ENCODE peak calls at places on chromosomes 1 and 21, in five cellular contexts. One of them, this sample, is unnamed.
A peak's percentile ranks its signal among the peaks of the same experiment; 100 is the strongest.

GRCh38 chr1:54971317-54971791 is 9.1 kb upstream of the TMEM61 start:
- DNase-seq in BE2C: no peak
- DNase-seq in tibial artery: no peak
- DNase-seq in CD4-positive, alpha-beta T cell: no peak
- DNase-seq in fibroblast of lung: no peak
- DNase-seq in this sample: no peak

GRCh38 chr1:33763406-33763805 is 100.5 kb upstream of the HMGB4 start:
- DNase-seq in BE2C: no peak
- DNase-seq in tibial artery: peak; percentile 38
- DNase-seq in CD4-positive, alpha-beta T cell: no peak
- DNase-seq in fibroblast of lung: no peak
- DNase-seq in this sample: no peak

GRCh38 chr1:205396972-205397616 is 24.8 kb downstream of the LEMD1 start:
- DNase-seq in BE2C: peak; percentile 51
- DNase-seq in tibial artery: no peak
- DNase-seq in CD4-positive, alpha-beta T cell: no peak
- DNase-seq in fibroblast of lung: peak; percentile 49
- DNase-seq in this sample: peak; percentile 31

GRCh38 chr1:1874901-1875300 is 16.0 kb downstream of the GNB1 start:
- DNase-seq in BE2C: no peak
- DNase-seq in tibial artery: no peak
- DNase-seq in CD4-positive, alpha-beta T cell: no peak
- DNase-seq in fibroblast of lung: no peak
- DNase-seq in this sample: no peak

GRCh38 chr1:50195205-50195604 is 86.5 kb downstream of the ELAVL4 start:
- DNase-seq in BE2C: no peak
- DNase-seq in tibial artery: no peak
- DNase-seq in CD4-positive, alpha-beta T cell: no peak
- DNase-seq in fibroblast of lung: no peak
- DNase-seq in this sample: no peak

GRCh38 chr1:101945884-101946283 is 50.8 kb downstream of the OLFM3 start:
- DNase-seq in BE2C: no peak
- DNase-seq in tibial artery: no peak
- DNase-seq in CD4-positive, alpha-beta T cell: no peak
- DNase-seq in fibroblast of lung: no peak
- DNase-seq in this sample: no peak

GRCh38 chr1:113388017-113388620 is 2.2 kb upstream of the MAGI3 start:
- DNase-seq in BE2C: no peak
- DNase-seq in tibial artery: no peak
- DNase-seq in CD4-positive, alpha-beta T cell: no peak
- DNase-seq in fibroblast of lung: no peak
- DNase-seq in this sample: no peak

GRCh38 chr1:15578921-15579682 is 5.7 kb downstream of the AGMAT start:
- DNase-seq in BE2C: no peak
- DNase-seq in tibial artery: no peak
- DNase-seq in CD4-positive, alpha-beta T cell: peak; percentile 48
- DNase-seq in fibroblast of lung: no peak
- DNase-seq in this sample: no peak

GRCh38 chr1:15454256-15454655 is 2.3 kb upstream of the CELA2A start:
- DNase-seq in BE2C: no peak
- DNase-seq in tibial artery: no peak
- DNase-seq in CD4-positive, alpha-beta T cell: no peak
- DNase-seq in fibroblast of lung: peak; percentile 83
- DNase-seq in this sample: no peak

GRCh38 chr1:94110021-94110761 is 10.8 kb downstream of the ABCA4 start:
- DNase-seq in BE2C: no peak
- DNase-seq in tibial artery: no peak
- DNase-seq in CD4-positive, alpha-beta T cell: no peak
- DNase-seq in fibroblast of lung: no peak
- DNase-seq in this sample: no peak

GRCh38 chr21:33411949-33412430 is 8.8 kb downstream of the IFNGR2 start:
- DNase-seq in BE2C: no peak
- DNase-seq in tibial artery: no peak
- DNase-seq in CD4-positive, alpha-beta T cell: no peak
- DNase-seq in fibroblast of lung: no peak
- DNase-seq in this sample: no peak

GRCh38 chr1:103561612-103562395 is 9.6 kb upstream of the AMY2B start:
- DNase-seq in BE2C: no peak
- DNase-seq in tibial artery: no peak
- DNase-seq in CD4-positive, alpha-beta T cell: no peak
- DNase-seq in fibroblast of lung: peak; percentile 70
- DNase-seq in this sample: no peak

GRCh38 chr1:43199093-43199726 is 27.1 kb downstream of the CFAP57 start:
- DNase-seq in BE2C: no peak
- DNase-seq in tibial artery: no peak
- DNase-seq in CD4-positive, alpha-beta T cell: no peak
- DNase-seq in fibroblast of lung: no peak
- DNase-seq in this sample: no peak

GRCh38 chr1:55618203-55618602 is 403.0 kb upstream of the USP24 start:
- DNase-seq in BE2C: no peak
- DNase-seq in tibial artery: no peak
- DNase-seq in CD4-positive, alpha-beta T cell: no peak
- DNase-seq in fibroblast of lung: no peak
- DNase-seq in this sample: no peak

GRCh38 chr1:227549892-227550291 is 13.5 kb upstream of the ZNF678 start:
- DNase-seq in BE2C: no peak
- DNase-seq in tibial artery: no peak
- DNase-seq in CD4-positive, alpha-beta T cell: no peak
- DNase-seq in fibroblast of lung: no peak
- DNase-seq in this sample: no peak

GRCh38 chr1:24481098-24481497 is 21.5 kb upstream of the RCAN3 start:
- DNase-seq in BE2C: no peak
- DNase-seq in tibial artery: no peak
- DNase-seq in CD4-positive, alpha-beta T cell: peak; percentile 37
- DNase-seq in fibroblast of lung: no peak
- DNase-seq in this sample: no peak

GRCh38 chr1:108560143-108560429 is 186 bp downstream of the EEIG2 start:
- DNase-seq in BE2C: no peak
- DNase-seq in tibial artery: no peak
- DNase-seq in CD4-positive, alpha-beta T cell: no peak
- DNase-seq in fibroblast of lung: no peak
- DNase-seq in this sample: no peak

GRCh38 chr1:156551866-156552265 is 20.5 kb downstream of the IQGAP3 start:
- DNase-seq in BE2C: no peak
- DNase-seq in tibial artery: no peak
- DNase-seq in CD4-positive, alpha-beta T cell: no peak
- DNase-seq in fibroblast of lung: peak; percentile 27
- DNase-seq in this sample: no peak

GRCh38 chr1:18926315-18927081 is 24.1 kb upstream of the ALDH4A1 start:
- DNase-seq in BE2C: no peak
- DNase-seq in tibial artery: peak; percentile 73
- DNase-seq in CD4-positive, alpha-beta T cell: peak; percentile 77
- DNase-seq in fibroblast of lung: peak; percentile 91
- DNase-seq in this sample: no peak

GRCh38 chr1:40855513-40855912 is 6.7 kb downstream of the CITED4 start:
- DNase-seq in BE2C: peak; percentile 19
- DNase-seq in tibial artery: no peak
- DNase-seq in CD4-positive, alpha-beta T cell: no peak
- DNase-seq in fibroblast of lung: no peak
- DNase-seq in this sample: no peak

GRCh38 chr1:112093372-112093694 is 103.9 kb upstream of the KCND3 start:
- DNase-seq in BE2C: no peak
- DNase-seq in tibial artery: no peak
- DNase-seq in CD4-positive, alpha-beta T cell: no peak
- DNase-seq in fibroblast of lung: no peak
- DNase-seq in this sample: no peak

GRCh38 chr1:36965301-36966159 is 68.8 kb downstream of the GRIK3 start:
- DNase-seq in BE2C: no peak
- DNase-seq in tibial artery: no peak
- DNase-seq in CD4-positive, alpha-beta T cell: no peak
- DNase-seq in fibroblast of lung: no peak
- DNase-seq in this sample: no peak

DNA sequence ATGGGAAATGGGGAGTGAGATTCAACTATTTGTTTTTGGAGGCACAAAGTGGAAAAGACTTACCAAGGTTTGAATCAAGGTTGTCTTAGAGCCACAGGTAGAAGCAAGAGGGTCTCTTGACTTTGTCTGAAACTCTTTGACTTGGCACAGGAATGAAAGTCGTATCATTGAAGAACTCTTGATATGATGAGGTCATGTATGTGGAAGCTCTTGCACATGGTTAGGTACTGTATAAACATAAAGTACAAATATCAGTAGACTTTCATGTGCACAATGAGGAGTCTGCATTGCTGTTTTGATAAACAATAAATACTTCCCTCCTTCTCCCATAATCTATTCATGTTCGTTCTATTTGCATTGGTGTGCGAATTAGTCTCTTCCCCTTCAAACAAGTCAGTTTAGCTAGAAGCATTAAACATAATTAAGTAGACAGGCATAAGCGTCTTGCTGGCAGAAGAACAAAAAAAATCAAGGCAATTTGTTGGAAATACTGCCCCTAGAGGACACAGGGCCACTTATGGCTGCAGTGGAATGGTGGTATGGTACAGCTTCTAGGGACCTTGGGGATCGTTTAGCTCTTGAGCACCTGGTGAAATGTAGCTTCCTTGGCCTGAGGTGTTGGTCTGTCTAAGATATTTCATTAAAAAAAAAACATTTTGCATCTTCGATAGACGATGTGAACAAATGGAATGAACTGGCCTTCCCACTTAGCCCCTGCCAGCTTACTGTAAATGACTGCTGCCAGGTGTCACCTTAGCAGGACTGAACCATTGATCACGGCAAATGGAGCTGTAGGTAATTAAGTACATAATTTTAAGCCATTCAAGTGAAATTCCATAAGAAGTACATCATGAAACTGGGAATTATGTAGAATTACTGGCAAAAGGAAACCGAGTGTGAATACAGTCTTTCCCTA is 218.0 kb upstream of the GALNT2 start:
- DNase-seq in BE2C: peak; percentile 35
- DNase-seq in tibial artery: no peak
- DNase-seq in CD4-positive, alpha-beta T cell: no peak
- DNase-seq in fibroblast of lung: peak; percentile 11
- DNase-seq in this sample: no peak
- TF ChIP-seq CTCF in BE2C: peak; percentile 77
- TF ChIP-seq CTCF in tibial artery: no peak
- TF ChIP-seq CTCF in CD4-positive, alpha-beta T cell: no peak
- TF ChIP-seq CTCF in fibroblast of lung: peak; percentile 35
- TF ChIP-seq CTCF in this sample: peak; percentile 78

DNA sequence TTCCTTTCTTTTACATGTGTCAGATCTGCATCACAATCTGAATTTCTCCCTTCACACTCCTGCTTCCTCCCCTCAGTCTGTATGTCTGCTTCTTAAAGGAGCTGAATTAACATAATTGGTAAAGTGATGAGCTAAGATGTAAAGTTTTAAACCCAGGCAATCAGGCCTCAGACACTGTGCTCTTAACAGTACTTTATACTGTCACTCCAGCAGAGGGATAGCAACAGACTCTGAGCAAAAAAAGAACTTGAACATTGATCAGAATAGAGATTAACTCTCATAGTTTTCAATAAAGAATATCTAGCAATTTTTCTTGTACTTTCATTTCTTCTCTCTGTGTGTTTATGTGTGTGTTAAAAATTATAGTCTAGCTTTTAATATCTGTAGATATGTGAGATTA is 110.3 kb downstream of the DUSP10 start:
- DNase-seq in BE2C: no peak
- DNase-seq in tibial artery: no peak
- DNase-seq in CD4-positive, alpha-beta T cell: no peak
- DNase-seq in fibroblast of lung: no peak
- DNase-seq in this sample: no peak
- TF ChIP-seq CTCF in BE2C: no peak
- TF ChIP-seq CTCF in tibial artery: no peak
- TF ChIP-seq CTCF in CD4-positive, alpha-beta T cell: no peak
- TF ChIP-seq CTCF in fibroblast of lung: no peak
- TF ChIP-seq CTCF in this sample: no peak

DNA sequence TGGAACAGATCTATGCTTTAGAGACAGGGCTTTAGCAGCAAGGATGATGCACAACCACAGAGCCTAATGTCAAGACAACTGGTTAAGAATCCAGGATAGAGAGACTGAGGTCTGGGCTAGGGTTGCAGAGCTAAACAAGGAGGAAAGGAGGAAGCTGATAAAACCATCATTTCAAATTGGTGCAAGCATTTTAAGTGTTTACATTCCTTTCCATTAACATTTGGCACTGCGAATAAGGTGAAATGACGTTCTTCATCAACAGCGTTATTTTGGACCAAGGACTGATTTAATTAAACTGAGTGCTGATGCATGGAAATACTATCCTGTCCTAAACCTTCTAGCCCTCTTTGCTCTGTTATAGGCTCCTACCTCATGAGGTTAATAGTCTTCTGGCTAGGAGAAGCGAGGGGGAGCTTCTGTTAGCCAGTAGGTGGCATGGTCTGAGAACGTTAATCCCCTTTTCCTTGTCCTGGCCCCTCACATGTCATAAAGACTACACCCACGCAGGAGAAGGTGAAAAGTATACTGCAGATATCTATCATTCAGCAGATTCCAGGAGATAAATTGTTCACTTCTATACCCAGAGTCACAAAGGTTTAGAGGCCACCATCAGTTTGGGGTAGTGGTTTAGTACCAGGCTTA is 7.6 kb upstream of the C1orf21 start:
- DNase-seq in BE2C: peak; percentile 25
- DNase-seq in tibial artery: no peak
- DNase-seq in CD4-positive, alpha-beta T cell: no peak
- DNase-seq in fibroblast of lung: no peak
- DNase-seq in this sample: no peak
- TF ChIP-seq CTCF in BE2C: peak; percentile 73
- TF ChIP-seq CTCF in tibial artery: no peak
- TF ChIP-seq CTCF in CD4-positive, alpha-beta T cell: no peak
- TF ChIP-seq CTCF in fibroblast of lung: peak; percentile 9
- TF ChIP-seq CTCF in this sample: peak; percentile 15

GRCh38 chr1:152880316-152880715 is 2.2 kb downstream of the SMCP start:
- DNase-seq in BE2C: no peak
- DNase-seq in tibial artery: no peak
- DNase-seq in CD4-positive, alpha-beta T cell: no peak
- DNase-seq in fibroblast of lung: no peak
- DNase-seq in this sample: no peak

GRCh38 chr1:152879559-152880198 is 1.6 kb downstream of the SMCP start:
- DNase-seq in BE2C: no peak
- DNase-seq in tibial artery: no peak
- DNase-seq in CD4-positive, alpha-beta T cell: no peak
- DNase-seq in fibroblast of lung: no peak
- DNase-seq in this sample: no peak

GRCh38 chr1:152876827-152877226 is 1.3 kb upstream of the SMCP start:
- DNase-seq in BE2C: no peak
- DNase-seq in tibial artery: no peak
- DNase-seq in CD4-positive, alpha-beta T cell: no peak
- DNase-seq in fibroblast of lung: no peak
- DNase-seq in this sample: no peak

GRCh38 chr1:152880907-152881306 is 2.8 kb downstream of the SMCP start:
- DNase-seq in BE2C: no peak
- DNase-seq in tibial artery: no peak
- DNase-seq in CD4-positive, alpha-beta T cell: no peak
- DNase-seq in fibroblast of lung: no peak
- DNase-seq in this sample: no peak

GRCh38 chr1:152878042-152878441 is at the start of gene SMCP:
- DNase-seq in BE2C: peak; percentile 37
- DNase-seq in tibial artery: no peak
- DNase-seq in CD4-positive, alpha-beta T cell: no peak
- DNase-seq in fibroblast of lung: no peak
- DNase-seq in this sample: no peak
- TF ChIP-seq CTCF in BE2C: peak; percentile 36
- TF ChIP-seq CTCF in tibial artery: no peak
- TF ChIP-seq CTCF in CD4-positive, alpha-beta T cell: no peak
- TF ChIP-seq CTCF in fibroblast of lung: no peak
- TF ChIP-seq CTCF in this sample: peak; percentile 24

GRCh38 chr1:153945795-153946621 is 510 bp downstream of the DENND4B start:
- DNase-seq in BE2C: peak; percentile 70
- DNase-seq in tibial artery: peak; percentile 87
- DNase-seq in CD4-positive, alpha-beta T cell: peak; percentile 60
- DNase-seq in fibroblast of lung: peak; percentile 70
- DNase-seq in this sample: peak; percentile 63
- TF ChIP-seq CTCF in BE2C: no peak
- TF ChIP-seq CTCF in tibial artery: no peak
- TF ChIP-seq CTCF in CD4-positive, alpha-beta T cell: no peak
- TF ChIP-seq CTCF in fibroblast of lung: no peak
- TF ChIP-seq CTCF in this sample: no peak

This sample was measured in D721Med.